ENCODE peak calls at places on chromosomes 16 and 17, in nine cellular contexts. Z is cardiac muscle cell, F is cardiac fibroblast, J is fibroblast of the aortic adventitia, D is lower lobe of right lung, T is left ventricle myocardium inferior, S is breast epithelium, B is mucosa of descending colon, L is mammary epithelial cell. Y is an unnamed sample.

GRCh38 chr17:65278050-65278819 is 141.1 kb downstream of the RGS9 start:
- DNase-seq in Z (peak), F (peak), J (peak), D (peak), T (no peak), S (no peak), B (peak), L (peak), Y (peak)

GRCh38 chr16:47045023-47045422 is 71.5 kb upstream of the DNAJA2 start:
- DNase-seq in Z (no peak), F (peak), J (peak), D (no peak), T (no peak), S (no peak), B (no peak), L (no peak), Y (no peak)

GRCh38 chr16:8489580-8489979 is 100.7 kb downstream of the TMEM114 start:
- DNase-seq in Z (no peak), F (no peak), J (no peak), D (no peak), T (no peak), S (no peak), B (no peak), L (no peak), Y (no peak)

GRCh38 chr17:12789976-12790805 is 893 bp downstream of the ARHGAP44 start:
- DNase-seq in Z (peak), F (no peak), J (no peak), D (no peak), T (peak), S (no peak), B (peak), L (no peak), Y (no peak)

GRCh38 chr17:5249615-5250014 is 15.0 kb upstream of the SCIMP start:
- DNase-seq in Z (peak), F (peak), J (peak), D (no peak), T (no peak), S (no peak), B (no peak), L (peak), Y (no peak)

GRCh38 chr16:20851601-20852000 is 45.3 kb downstream of the REXO5 start:
- DNase-seq in Z (peak), F (peak), J (peak), D (peak), T (peak), S (peak), B (peak), L (peak), Y (no peak)

GRCh38 chr17:79887451-79887991 is 48.3 kb upstream of the CBX4 start:
- DNase-seq in Z (no peak), F (no peak), J (no peak), D (no peak), T (no peak), S (no peak), B (no peak), L (no peak), Y (no peak)

GRCh38 chr17:2982854-2983636 is 80.4 kb downstream of the OR1D5 start:
- DNase-seq in Z (no peak), F (peak), J (peak), D (peak), T (peak), S (no peak), B (peak), L (no peak), Y (peak)

GRCh38 chr17:57858838-57859237 is 9.0 kb upstream of the MRPS23 start:
- DNase-seq in Z (no peak), F (no peak), J (no peak), D (no peak), T (no peak), S (no peak), B (no peak), L (no peak), Y (no peak)

GRCh38 chr16:11781773-11782172 is 15.3 kb downstream of the ZC3H7A start:
- DNase-seq in Z (no peak), F (peak), J (no peak), D (no peak), T (no peak), S (no peak), B (no peak), L (peak), Y (no peak)

GRCh38 chr16:11047057-11047456 is 102.7 kb downstream of the CLEC16A start:
- DNase-seq in Z (no peak), F (peak), J (peak), D (no peak), T (no peak), S (no peak), B (no peak), L (no peak), Y (no peak)

GRCh38 chr17:45248132-45248936 is 13.6 kb downstream of the SPATA32 start:
- DNase-seq in Z (no peak), F (no peak), J (no peak), D (peak), T (no peak), S (peak), B (peak), L (peak), Y (no peak)

GRCh38 chr17:82520041-82520910 is 744 bp downstream of the FOXK2 start:
- DNase-seq in Z (peak), F (peak), J (peak), D (peak), T (peak), S (no peak), B (peak), L (peak), Y (no peak)

GRCh38 chr16:30998852-30999761 is 11.3 kb downstream of the STX1B start:
- DNase-seq in Z (no peak), F (no peak), J (peak), D (no peak), T (no peak), S (no peak), B (no peak), L (no peak), Y (no peak)

GRCh38 chr17:41415833-41416335 is 8.5 kb downstream of the KRT37 start:
- DNase-seq in Z (no peak), F (peak), J (peak), D (no peak), T (no peak), S (no peak), B (no peak), L (no peak), Y (no peak)

GRCh38 chr16:50495673-50496072 is 52.5 kb upstream of the NKD1 start:
- DNase-seq in Z (no peak), F (no peak), J (no peak), D (no peak), T (no peak), S (no peak), B (no peak), L (no peak), Y (peak)

GRCh38 chr17:67016039-67016762 is 28.2 kb upstream of the CACNG1 start:
- DNase-seq in Z (no peak), F (no peak), J (no peak), D (no peak), T (no peak), S (no peak), B (no peak), L (no peak), Y (no peak)

GRCh38 chr17:67194134-67194533 is 50.9 kb downstream of the HELZ start:
- DNase-seq in Z (peak), F (peak), J (peak), D (no peak), T (no peak), S (no peak), B (no peak), L (no peak), Y (no peak)

GRCh38 chr16:19119564-19119963 is 5.8 kb downstream of the ITPRIPL2 start:
- DNase-seq in Z (no peak), F (peak), J (peak), D (no peak), T (no peak), S (no peak), B (no peak), L (peak), Y (no peak)

GRCh38 chr16:2708955-2709587 is 11.0 kb downstream of the PRSS27 start:
- DNase-seq in Z (no peak), F (no peak), J (no peak), D (no peak), T (no peak), S (no peak), B (no peak), L (no peak), Y (no peak)

GRCh38 chr17:20223808-20224328 is 214.7 kb downstream of the SPECC1 start:
- DNase-seq in Z (no peak), F (no peak), J (peak), D (no peak), T (no peak), S (no peak), B (no peak), L (peak), Y (no peak)

GRCh38 chr16:59604331-59604730 is 870.2 kb upstream of the GOT2 start:
- DNase-seq in Z (no peak), F (peak), J (no peak), D (no peak), T (no peak), S (no peak), B (no peak), L (peak), Y (no peak)

GRCh38 chr17:81239714-81240555 is 817 bp downstream of the NDUFAF8 start:
- DNase-seq in Z (no peak), F (peak), J (no peak), D (no peak), T (no peak), S (no peak), B (no peak), L (peak), Y (no peak)

GRCh38 chr16:9258423-9259051 is 167.1 kb downstream of the HAPSTR1 start:
- DNase-seq in Z (peak), F (peak), J (peak), D (no peak), T (no peak), S (no peak), B (no peak), L (peak), Y (no peak)

GRCh38 chr17:37293770-37294169 is 82.0 kb upstream of the C17orf78 start:
- DNase-seq in Z (no peak), F (no peak), J (no peak), D (no peak), T (no peak), S (no peak), B (no peak), L (no peak), Y (no peak)

GRCh38 chr17:80443498-80443897 is 28.5 kb downstream of the ENDOV start:
- DNase-seq in Z (no peak), F (no peak), J (no peak), D (no peak), T (no peak), S (no peak), B (no peak), L (no peak), Y (no peak)

GRCh38 chr17:81392909-81393654 is 2.2 kb upstream of the BAHCC1 start:
- DNase-seq in Z (no peak), F (peak), J (no peak), D (no peak), T (peak), S (no peak), B (no peak), L (no peak), Y (no peak)

GRCh38 chr17:9115446-9116265 is 94.3 kb downstream of the NTN1 start:
- DNase-seq in Z (peak), F (peak), J (peak), D (no peak), T (peak), S (no peak), B (peak), L (no peak), Y (no peak)

GRCh38 chr17:81869221-81870154 is 1.6 kb downstream of the ARHGDIA start:
- DNase-seq in Z (peak), F (peak), J (peak), D (no peak), T (no peak), S (no peak), B (peak), L (no peak), Y (peak)

GRCh38 chr16:13083687-13084086 is 182.3 kb downstream of the SHISA9 start:
- DNase-seq in Z (no peak), F (no peak), J (no peak), D (no peak), T (no peak), S (no peak), B (no peak), L (no peak), Y (no peak)

GRCh38 chr17:18107061-18107460 is 1.5 kb upstream of the MYO15A start:
- DNase-seq in Z (no peak), F (no peak), J (no peak), D (no peak), T (no peak), S (no peak), B (no peak), L (no peak), Y (no peak)

GRCh38 chr16:69531988-69532387 is 33.8 kb upstream of the NFAT5 start:
- DNase-seq in Z (no peak), F (no peak), J (no peak), D (no peak), T (no peak), S (no peak), B (no peak), L (no peak), Y (no peak)

GRCh38 chr16:50530277-50531236 is 17.6 kb upstream of the NKD1 start:
- DNase-seq in Z (no peak), F (no peak), J (no peak), D (peak), T (no peak), S (no peak), B (no peak), L (peak), Y (peak)

GRCh38 chr16:23407436-23408125 is 45.4 kb downstream of the COG7 start:
- DNase-seq in Z (no peak), F (no peak), J (no peak), D (no peak), T (no peak), S (no peak), B (no peak), L (no peak), Y (no peak)

GRCh38 chr17:75822119-75822799 is 21.9 kb downstream of the UNC13D start:
- DNase-seq in Z (no peak), F (no peak), J (no peak), D (no peak), T (no peak), S (no peak), B (no peak), L (no peak), Y (no peak)

GRCh38 chr17:1438593-1439083 is 17.4 kb downstream of the CRK start:
- DNase-seq in Z (no peak), F (peak), J (peak), D (no peak), T (no peak), S (no peak), B (no peak), L (no peak), Y (no peak)

GRCh38 chr16:401468-402348 is at the start of gene DECR2:
- DNase-seq in Z (peak), F (peak), J (peak), D (peak), T (peak), S (peak), B (peak), L (peak), Y (peak)

GRCh38 chr17:58338907-58339774 is 10.5 kb upstream of the TSPOAP1 start:
- DNase-seq in Z (peak), F (peak), J (peak), D (peak), T (peak), S (no peak), B (peak), L (no peak), Y (no peak)

GRCh38 chr17:1561420-1562177 is 993 bp downstream of the PITPNA start:
- DNase-seq in Z (peak), F (peak), J (no peak), D (peak), T (no peak), S (no peak), B (peak), L (peak), Y (no peak)

DNA sequence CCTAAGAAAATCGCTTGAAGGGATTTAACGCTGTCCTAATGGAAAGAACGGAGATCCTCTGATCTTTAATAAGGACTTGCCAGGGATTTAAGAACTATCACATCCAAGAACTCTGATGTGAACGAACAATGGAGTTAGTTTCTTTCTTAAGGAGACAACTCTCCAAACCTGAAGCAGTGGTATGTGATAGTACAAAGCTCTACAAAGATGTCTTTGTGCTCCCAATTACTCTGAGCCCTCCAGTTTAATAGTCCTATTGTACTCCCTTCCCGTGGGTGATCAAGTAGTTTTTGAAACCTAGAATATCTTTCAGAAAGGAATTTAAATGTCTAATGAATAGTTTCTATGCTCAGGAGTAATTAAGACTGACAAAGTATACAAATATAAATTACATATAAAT is 123.8 kb downstream of the FTO start:
- DNase-seq in Z (no peak), F (no peak), J (no peak), D (no peak), T (no peak), S (no peak), B (no peak), L (peak), Y (no peak)
- TF ChIP-seq CTCF in Z (no peak), F (no peak), J (no peak), D (no peak), T (no peak), S (no peak), B (no peak), L (no peak), Y (no peak)

DNA sequence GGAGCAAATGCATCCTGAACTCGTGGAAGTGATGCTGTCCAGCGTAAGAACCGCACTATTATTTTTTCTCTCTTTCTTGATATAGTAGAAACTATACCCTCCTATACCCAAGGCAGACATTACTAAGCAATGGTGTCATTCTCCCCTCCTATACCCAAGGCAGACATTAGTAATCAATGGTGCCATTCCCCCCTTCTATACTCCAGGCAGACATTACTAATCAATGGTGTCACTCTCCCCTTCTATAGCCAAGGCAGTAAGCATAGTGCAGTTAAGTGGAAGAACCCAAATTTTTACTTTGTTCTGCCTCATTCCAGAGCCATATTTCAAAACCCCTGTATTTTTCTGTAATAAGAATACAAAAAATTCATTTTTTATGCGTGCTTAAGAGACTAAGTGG is 506.2 kb upstream of the EEF2KMT start:
- DNase-seq in Z (no peak), F (no peak), J (no peak), D (no peak), T (no peak), S (no peak), B (no peak), L (no peak), Y (no peak)
- TF ChIP-seq CTCF in Z (no peak), F (no peak), J (no peak), D (no peak), T (no peak), S (no peak), B (no peak), L (no peak), Y (no peak)

DNA sequence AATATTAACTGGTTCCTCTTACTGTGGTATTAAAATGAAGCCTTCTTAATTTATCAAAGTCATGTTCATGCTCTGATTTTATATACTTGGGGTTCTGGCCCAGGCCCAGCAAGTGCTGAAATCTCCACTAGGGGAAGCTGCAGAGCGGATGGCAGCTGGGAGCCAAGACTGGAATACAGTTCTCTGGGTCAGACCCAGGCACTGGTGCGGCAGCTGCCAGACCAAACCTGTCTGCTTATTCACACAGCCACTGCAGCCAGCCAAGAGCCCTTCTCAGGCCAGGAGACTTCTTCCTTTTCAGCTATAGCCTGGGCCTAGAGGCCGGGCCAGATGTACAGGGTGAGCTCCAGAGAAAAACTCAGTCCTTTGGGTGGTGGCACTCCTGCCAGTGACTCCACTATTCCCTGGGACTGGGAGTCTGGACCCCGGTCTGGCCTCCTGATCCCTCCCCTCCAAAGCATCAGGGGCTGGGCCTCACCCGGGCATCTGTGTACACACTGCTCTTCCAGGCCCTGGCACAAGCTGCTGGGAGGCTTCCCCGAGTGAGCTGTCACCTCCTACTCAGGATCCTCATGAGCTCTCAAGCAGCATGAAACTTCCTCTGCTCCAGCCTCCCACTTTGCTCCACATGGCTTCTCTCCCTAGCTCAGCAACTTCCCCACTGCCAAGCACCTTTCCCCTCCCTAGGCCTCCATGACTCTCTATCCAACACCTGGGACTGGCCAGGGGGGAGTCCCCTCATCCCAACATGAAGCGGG is 24.4 kb downstream of the ATP6V0D1 start:
- DNase-seq in Z (no peak), F (peak), J (peak), D (peak), T (peak), S (no peak), B (peak), L (peak), Y (no peak)
- TF ChIP-seq CTCF in Z (peak), F (peak), J (peak), D (peak), T (peak), S (peak), B (peak), L (peak), Y (peak)

GRCh38 chr16:85566502-85567100 is 46.5 kb upstream of the GSE1 start:
- DNase-seq in Z (peak), F (no peak), J (no peak), D (no peak), T (no peak), S (no peak), B (no peak), L (no peak), Y (no peak)
- TF ChIP-seq CTCF in Z (no peak), F (no peak), J (no peak), D (no peak), T (no peak), S (no peak), B (no peak), L (no peak), Y (no peak)

GRCh38 chr16:78075800-78076199 is 23.7 kb upstream of the WWOX start:
- DNase-seq in Z (no peak), F (no peak), J (no peak), D (no peak), T (no peak), S (no peak), B (no peak), L (no peak), Y (no peak)
- TF ChIP-seq CTCF in Z (no peak), F (no peak), J (no peak), D (no peak), T (no peak), S (no peak), B (no peak), L (no peak), Y (no peak)

DNA sequence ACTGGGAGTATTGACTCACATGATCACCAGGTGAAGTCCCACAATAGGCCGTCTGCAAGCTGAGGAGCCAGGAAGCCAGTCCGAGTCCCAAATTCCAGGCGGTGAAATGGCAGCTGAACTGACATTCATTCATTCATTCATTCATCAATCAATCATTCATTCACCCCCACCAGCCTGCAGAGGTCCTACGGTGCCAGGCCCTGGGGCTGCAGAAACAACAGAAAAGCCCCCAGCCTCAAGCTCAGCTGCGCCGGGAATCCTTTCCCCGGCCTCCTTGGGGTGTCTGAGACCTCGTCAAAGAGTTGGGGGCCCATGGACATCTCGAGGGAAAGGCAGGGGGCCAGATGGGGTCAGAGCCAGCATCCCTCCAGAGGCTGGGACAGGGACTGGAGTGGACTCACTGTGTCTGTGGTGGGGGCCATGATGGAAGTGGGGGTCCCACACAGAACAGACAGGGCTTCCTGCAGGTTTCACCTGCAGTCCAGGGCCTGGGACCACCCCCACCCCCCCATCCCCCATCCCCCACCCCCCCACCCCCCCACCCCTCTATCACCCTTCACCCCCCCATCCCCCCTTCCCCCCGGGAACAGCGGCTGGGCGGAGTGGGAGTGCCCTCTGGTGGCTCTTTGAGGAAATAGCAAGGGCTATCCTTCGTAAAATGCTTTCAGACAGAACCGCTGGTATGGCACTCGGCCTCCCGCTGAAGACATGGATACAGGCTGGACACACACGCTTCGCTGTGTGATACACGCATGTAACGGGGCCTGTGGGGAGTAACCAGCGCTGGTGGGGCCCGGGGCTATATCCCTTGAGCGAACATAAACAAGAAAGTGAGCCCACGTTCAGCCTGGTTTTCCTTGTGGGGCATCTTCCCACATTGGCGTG is 8.5 kb upstream of the ZC3H18 start:
- DNase-seq in Z (peak), F (peak), J (peak), D (peak), T (no peak), S (no peak), B (no peak), L (peak), Y (no peak)
- TF ChIP-seq CTCF in Z (peak), F (peak), J (peak), D (peak), T (peak), S (peak), B (peak), L (peak), Y (peak)